ENCODE peak calls at places on chromosome 6, in eight cellular contexts. K is PC-9, C is Peyer's patch, L is A549, X is neural progenitor cell, U is uterus, B is heart right ventricle, R is foreskin fibroblast. Z is an unnamed sample.

GRCh38 chr6:169646906-169647567 is 54.8 kb downstream of the WDR27 start:
- DNase-seq in L (no peak), K (no peak), X (no peak), R (no peak), U (no peak), C (no peak), B (no peak), Z (no peak)

GRCh38 chr6:165306955-165307354 is 2.5 kb downstream of the C6orf118 start:
- DNase-seq in X (no peak), C (no peak), B (no peak), L (no peak), R (no peak), U (no peak), K (no peak), Z (no peak)

GRCh38 chr6:139981810-139982550 is 607.5 kb upstream of the CITED2 start:
- DNase-seq in K (no peak), U (no peak), B (no peak), R (peak; percentile 79), C (no peak), L (peak; percentile 71), X (peak; percentile 71), Z (no peak)

GRCh38 chr6:22466665-22467064 is 102.7 kb upstream of the HDGFL1 start:
- DNase-seq in L (no peak), R (no peak), K (no peak), B (no peak), C (no peak), U (no peak), X (peak; percentile 45), Z (no peak)

GRCh38 chr6:16545382-16545781 is 215.9 kb downstream of the ATXN1 start:
- DNase-seq in K (no peak), X (no peak), R (no peak), C (no peak), L (no peak), U (no peak), B (no peak), Z (no peak)

GRCh38 chr6:135922746-135923145 is 71.2 kb downstream of the PDE7B start:
- DNase-seq in L (no peak), R (peak; percentile 81), B (peak; percentile 66), C (no peak), X (no peak), U (peak; percentile 79), K (no peak), Z (no peak)

GRCh38 chr6:74356385-74356784 is 660.4 kb downstream of the CD109 start:
- DNase-seq in R (peak; percentile 58), B (no peak), L (peak; percentile 10), U (no peak), K (no peak), C (no peak), X (no peak), Z (no peak)

GRCh38 chr6:11263185-11263817 is 30.8 kb upstream of the NEDD9 start:
- DNase-seq in C (no peak), X (peak; percentile 24), U (peak; percentile 74), L (peak; percentile 72), K (peak; percentile 42), B (no peak), R (peak; percentile 66), Z (peak; percentile 67)

GRCh38 chr6:154614101-154614500 is 103.6 kb upstream of the CNKSR3 start:
- DNase-seq in R (peak; percentile 65), L (no peak), C (no peak), B (no peak), X (no peak), K (no peak), U (no peak), Z (no peak)

GRCh38 chr6:108563292-108563691 is 2.6 kb downstream of the FOXO3 start:
- DNase-seq in C (no peak), K (no peak), U (no peak), X (no peak), L (no peak), B (no peak), R (no peak), Z (no peak)

GRCh38 chr6:33297956-33298772 is 578 bp downstream of the RGL2 start:
- DNase-seq in B (peak; percentile 62), R (peak; percentile 84), X (peak; percentile 86), C (peak; percentile 62), U (peak; percentile 87), K (peak; percentile 89), L (peak; percentile 81), Z (no peak)

GRCh38 chr6:6635869-6636268 is 47.3 kb downstream of the LY86 start:
- DNase-seq in X (no peak), R (no peak), C (no peak), L (no peak), B (no peak), K (no peak), U (no peak), Z (no peak)

GRCh38 chr6:75492769-75493168 is 831 bp downstream of the FILIP1 start:
- DNase-seq in X (no peak), L (peak; percentile 63), U (no peak), K (no peak), R (no peak), B (no peak), C (no peak), Z (no peak)

GRCh38 chr6:75489025-75489424 is 4.6 kb downstream of the FILIP1 start:
- DNase-seq in R (no peak), B (no peak), L (no peak), X (no peak), C (no peak), K (no peak), U (no peak), Z (no peak)

GRCh38 chr6:75491302-75491701 is 2.3 kb downstream of the FILIP1 start:
- DNase-seq in U (no peak), B (no peak), R (no peak), L (peak; percentile 46), K (no peak), X (no peak), C (no peak), Z (no peak)

GRCh38 chr6:75494290-75494689 is 690 bp upstream of the FILIP1 start:
- DNase-seq in X (no peak), K (no peak), C (no peak), U (no peak), B (no peak), R (no peak), L (peak; percentile 61), Z (no peak)

DNA sequence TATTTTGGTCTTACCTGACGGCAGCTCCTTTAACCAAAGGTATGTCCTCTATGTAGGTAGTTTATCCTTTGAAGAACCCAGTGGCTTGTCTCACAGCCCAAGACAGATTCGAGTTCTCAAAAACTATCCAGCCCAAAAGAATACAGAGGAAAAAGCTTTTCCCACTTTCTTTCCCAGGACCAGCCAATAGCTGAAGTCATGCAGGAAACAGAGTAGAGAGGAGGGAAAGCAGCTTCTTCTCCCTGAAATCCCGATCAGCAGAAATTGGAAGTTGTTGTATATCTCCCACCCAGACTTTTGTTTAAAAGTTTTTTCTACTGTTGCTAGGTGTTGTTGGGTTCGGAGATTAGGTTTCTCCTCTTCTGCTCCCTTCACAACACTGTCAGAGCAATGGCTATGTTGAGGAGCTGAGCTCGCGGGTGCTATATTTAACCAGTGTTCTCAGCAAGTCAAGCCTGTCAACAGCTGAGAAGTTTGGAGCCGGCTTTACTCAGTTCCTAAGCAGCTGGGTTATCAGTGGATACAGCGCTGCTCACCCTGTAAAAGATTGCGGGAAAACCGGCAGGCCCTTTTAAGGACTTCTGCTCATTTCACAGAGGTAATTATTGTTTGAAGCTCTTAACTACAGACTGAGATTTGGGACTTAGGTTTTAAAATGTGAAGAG is at the start of gene FILIP1:
- DNase-seq in U (peak; percentile 86), C (no peak), L (peak; percentile 75), B (no peak), X (peak; percentile 72), R (peak; percentile 45), K (no peak), Z (peak; percentile 36)
- H3K4me3 ChIP-seq in U (peak within 1 kb of the TSS; percentile 43), C (peak within 1 kb of the TSS; percentile 41), L (peak within 1 kb of the TSS; percentile 43), B (peak within 1 kb of the TSS; percentile 46), X (peak within 1 kb of the TSS; percentile 7), R (peak within 1 kb of the TSS; percentile 35), K (no peak within 1 kb of the TSS), Z (peak within 1 kb of the TSS; percentile 78)

GRCh38 chr6:152314483-152314832 is 322.7 kb downstream of the SYNE1 start:
- DNase-seq in L (no peak), R (no peak), B (no peak), U (no peak), C (no peak), K (no peak), X (no peak), Z (no peak)
- TF ChIP-seq CTCF in L (no peak), R (no peak), B (no peak), U (no peak), C (no peak), K (no peak), X (no peak), Z (no peak)

GRCh38 chr6:56850618-56851017 is 104.3 kb upstream of the BEND6 start:
- DNase-seq in X (no peak), U (no peak), K (no peak), R (no peak), C (no peak), B (no peak), L (no peak), Z (no peak)

GRCh38 chr6:56852249-56852606 is 102.7 kb upstream of the BEND6 start:
- DNase-seq in L (no peak), X (no peak), U (no peak), C (no peak), K (no peak), R (no peak), B (no peak), Z (no peak)

GRCh38 chr6:56849876-56850275 is 105.0 kb upstream of the BEND6 start:
- DNase-seq in U (no peak), L (no peak), C (no peak), R (peak; percentile 63), K (no peak), X (peak; percentile 22), B (no peak), Z (no peak)

GRCh38 chr6:56851541-56852248 is 103.2 kb upstream of the BEND6 start:
- DNase-seq in X (peak; percentile 86), K (peak; percentile 28), B (no peak), C (no peak), L (peak; percentile 65), U (peak; percentile 57), R (peak; percentile 83), Z (no peak)

GRCh38 chr6:56851104-56851503 is 103.8 kb upstream of the BEND6 start:
- DNase-seq in K (no peak), C (no peak), B (no peak), R (peak; percentile 74), X (peak; percentile 29), U (no peak), L (no peak), Z (no peak)
- H3K4me3 ChIP-seq in K (peak overlapping the region; percentile 75), C (peak overlapping the region; percentile 38), B (peak overlapping the region; percentile 30), R (peak overlapping the region; percentile 68), X (peak overlapping the region; percentile 93), U (peak overlapping the region; percentile 50), L (no peak overlapping the region), Z (peak overlapping the region; percentile 76)

GRCh38 chr6:147776631-147777030 is 268.1 kb downstream of the SAMD5 start:
- DNase-seq in L (no peak), R (no peak), C (no peak), X (no peak), U (no peak), B (no peak), K (no peak), Z (no peak)

GRCh38 chr6:147770221-147770620 is 261.7 kb downstream of the SAMD5 start:
- DNase-seq in X (no peak), R (no peak), U (no peak), B (no peak), L (no peak), K (no peak), C (no peak), Z (no peak)

GRCh38 chr6:147779624-147780023 is 271.1 kb downstream of the SAMD5 start:
- DNase-seq in L (no peak), C (no peak), K (no peak), X (no peak), U (no peak), B (no peak), R (no peak), Z (no peak)

GRCh38 chr6:147772724-147773123 is 264.2 kb downstream of the SAMD5 start:
- DNase-seq in C (no peak), U (no peak), L (no peak), K (no peak), X (no peak), R (no peak), B (no peak), Z (no peak)

GRCh38 chr6:147774856-147775255 is 266.4 kb downstream of the SAMD5 start:
- DNase-seq in C (no peak), B (no peak), R (no peak), U (no peak), X (peak; percentile 48), L (no peak), K (no peak), Z (no peak)
- TF ChIP-seq CTCF in C (no peak), B (no peak), R (no peak), U (no peak), X (peak; percentile 63), L (no peak), K (peak; percentile 33), Z (no peak)